ENCODE peak calls at places on chromosomes 16 and 17, in nine cellular contexts. K is stimulated activated CD4-positive, alpha-beta T cell treated with anti-CD3 and anti-CD28 coated beads, Interleukin-1b, Interleukin-23, amount 100 ng/mL, for 1 hour; W is lower leg skin; C is cardiac muscle cell; S is astrocyte of the cerebellum; Q is progenitor cell of endocrine pancreas; X is body of pancreas; F is HTR-8/SVneo; V is AG04450. L is an unnamed sample.

GRCh38 chr16:4690946-4691665 is 2.3 kb upstream of the NUDT16L1 start:
- DNase-seq in K (no peak), W (no peak), C (no peak), S (no peak), Q (no peak), X (no peak), F (no peak), V (no peak), L (peak)

GRCh38 chr17:14019186-14019956 is 49.9 kb upstream of the COX10 start:
- DNase-seq in K (no peak), W (no peak), C (peak), S (no peak), Q (no peak), X (no peak), F (peak), V (peak), L (no peak)

GRCh38 chr16:12252616-12253015 is 276.1 kb downstream of the SNX29 start:
- DNase-seq in K (no peak), W (no peak), C (no peak), S (no peak), Q (no peak), X (no peak), F (no peak), V (no peak), L (no peak)

GRCh38 chr17:21295036-21295952 is 10.8 kb downstream of the MAP2K3 start:
- DNase-seq in K (no peak), W (no peak), C (peak), S (no peak), Q (no peak), X (peak), F (no peak), V (no peak), L (no peak)

GRCh38 chr17:32882734-32883133 is 5.8 kb upstream of the MYO1D start:
- DNase-seq in K (no peak), W (no peak), C (no peak), S (no peak), Q (no peak), X (no peak), F (no peak), V (no peak), L (no peak)

GRCh38 chr16:48276102-48276501 is 28.8 kb upstream of the ABCC11 start:
- DNase-seq in K (no peak), W (no peak), C (no peak), S (no peak), Q (no peak), X (peak), F (no peak), V (peak), L (peak)

GRCh38 chr17:38844261-38844757 is 9.2 kb downstream of the RPL23 start:
- DNase-seq in K (no peak), W (no peak), C (no peak), S (no peak), Q (no peak), X (peak), F (no peak), V (no peak), L (no peak)

GRCh38 chr17:692116-692515 is 22.5 kb downstream of the VPS53 start:
- DNase-seq in K (no peak), W (no peak), C (no peak), S (peak), Q (no peak), X (no peak), F (no peak), V (no peak), L (no peak)

GRCh38 chr16:11639925-11640899 is 28.0 kb upstream of the SNN start:
- DNase-seq in K (no peak), W (peak), C (peak), S (peak), Q (no peak), X (peak), F (peak), V (peak), L (peak)

GRCh38 chr17:54353789-54354525 is 531.2 kb downstream of the KIF2B start:
- DNase-seq in K (no peak), W (no peak), C (no peak), S (no peak), Q (no peak), X (no peak), F (no peak), V (no peak), L (no peak)

GRCh38 chr16:81975637-81976036 is 35.6 kb downstream of the SDR42E1 start:
- DNase-seq in K (no peak), W (no peak), C (no peak), S (no peak), Q (no peak), X (no peak), F (no peak), V (no peak), L (no peak)

GRCh38 chr17:61467416-61468262 is 15.4 kb downstream of the TBX4 start:
- DNase-seq in K (no peak), W (no peak), C (peak), S (no peak), Q (no peak), X (peak), F (peak), V (no peak), L (peak)

GRCh38 chr17:16215965-16216316 is 607 bp upstream of the NCOR1 start:
- DNase-seq in K (no peak), W (no peak), C (no peak), S (no peak), Q (no peak), X (no peak), F (no peak), V (no peak), L (peak)

GRCh38 chr16:49637933-49638695 is 217.8 kb downstream of the ZNF423 start:
- DNase-seq in K (no peak), W (no peak), C (no peak), S (no peak), Q (no peak), X (no peak), F (no peak), V (no peak), L (no peak)

GRCh38 chr17:491086-492014 is 138.7 kb upstream of the RPH3AL start:
- DNase-seq in K (no peak), W (no peak), C (peak), S (no peak), Q (peak), X (peak), F (peak), V (peak), L (no peak)

GRCh38 chr16:85429776-85430522 is 183.2 kb upstream of the GSE1 start:
- DNase-seq in K (no peak), W (no peak), C (no peak), S (no peak), Q (no peak), X (peak), F (no peak), V (no peak), L (no peak)

GRCh38 chr16:28873543-28874201 is 4.6 kb upstream of the ATP2A1 start:
- DNase-seq in K (peak), W (no peak), C (peak), S (no peak), Q (no peak), X (peak), F (no peak), V (no peak), L (no peak)

GRCh38 chr16:49969356-49970030 is 55.5 kb upstream of the CNEP1R1 start:
- DNase-seq in K (no peak), W (no peak), C (peak), S (no peak), Q (no peak), X (peak), F (no peak), V (no peak), L (no peak)

GRCh38 chr16:75234856-75235696 is 16.3 kb downstream of the CTRB1 start:
- DNase-seq in K (no peak), W (no peak), C (no peak), S (no peak), Q (no peak), X (no peak), F (no peak), V (no peak), L (no peak)

GRCh38 chr17:4539576-4540223 is 15.5 kb downstream of the MYBBP1A start:
- DNase-seq in K (no peak), W (no peak), C (no peak), S (no peak), Q (no peak), X (no peak), F (no peak), V (no peak), L (no peak)

GRCh38 chr17:38628441-38628840 is 22.7 kb upstream of the SRCIN1 start:
- DNase-seq in K (no peak), W (no peak), C (peak), S (no peak), Q (no peak), X (no peak), F (peak), V (no peak), L (peak)

GRCh38 chr16:4679854-4680636 is 13.3 kb upstream of the NUDT16L1 start:
- DNase-seq in K (no peak), W (peak), C (no peak), S (no peak), Q (no peak), X (peak), F (no peak), V (peak), L (peak)

GRCh38 chr17:73390221-73390620 is 78.4 kb upstream of the CDC42EP4 start:
- DNase-seq in K (no peak), W (no peak), C (no peak), S (no peak), Q (no peak), X (peak), F (no peak), V (no peak), L (no peak)

GRCh38 chr17:8147805-8148404 is 4.3 kb downstream of the PER1 start:
- DNase-seq in K (no peak), W (no peak), C (no peak), S (no peak), Q (no peak), X (no peak), F (no peak), V (no peak), L (no peak)

GRCh38 chr17:49101054-49101534 is 31.5 kb upstream of the B4GALNT2 start:
- DNase-seq in K (no peak), W (peak), C (peak), S (peak), Q (no peak), X (peak), F (no peak), V (no peak), L (no peak)

GRCh38 chr16:19113577-19114358 is at the start of gene ITPRIPL2:
- DNase-seq in K (no peak), W (peak), C (peak), S (peak), Q (peak), X (peak), F (peak), V (no peak), L (peak)

GRCh38 chr17:44004077-44004760 is at the start of gene NAGS:
- DNase-seq in K (no peak), W (no peak), C (no peak), S (no peak), Q (no peak), X (no peak), F (no peak), V (no peak), L (no peak)

GRCh38 chr17:12554251-12554650 is 111.4 kb upstream of the MYOCD start:
- DNase-seq in K (no peak), W (no peak), C (no peak), S (no peak), Q (no peak), X (no peak), F (no peak), V (no peak), L (no peak)

GRCh38 chr16:3026609-3027487 is 3.0 kb downstream of the THOC6 start:
- DNase-seq in K (no peak), W (no peak), C (no peak), S (no peak), Q (no peak), X (no peak), F (no peak), V (no peak), L (no peak)

GRCh38 chr16:89363621-89364393 is 126.6 kb downstream of the ANKRD11 start:
- DNase-seq in K (no peak), W (peak), C (peak), S (peak), Q (no peak), X (peak), F (peak), V (no peak), L (no peak)

GRCh38 chr16:21159281-21159951 is 942 bp downstream of the LDAF1 start:
- DNase-seq in K (no peak), W (peak), C (no peak), S (no peak), Q (peak), X (peak), F (no peak), V (no peak), L (peak)

GRCh38 chr16:483351-484075 is 44.0 kb upstream of the CAPN15 start:
- DNase-seq in K (no peak), W (no peak), C (peak), S (no peak), Q (no peak), X (no peak), F (no peak), V (no peak), L (no peak)

GRCh38 chr17:20988001-20988641 is 54.7 kb downstream of the USP22 start:
- DNase-seq in K (no peak), W (no peak), C (no peak), S (no peak), Q (no peak), X (no peak), F (no peak), V (no peak), L (no peak)

GRCh38 chr17:28008526-28008925 is 34.0 kb upstream of the NLK start:
- DNase-seq in K (no peak), W (peak), C (peak), S (peak), Q (peak), X (peak), F (peak), V (peak), L (no peak)

GRCh38 chr16:29664133-29664912 is 1.3 kb downstream of the SPN start:
- DNase-seq in K (no peak), W (no peak), C (no peak), S (no peak), Q (no peak), X (peak), F (no peak), V (no peak), L (no peak)

GRCh38 chr16:88863426-88863825 is 3.0 kb downstream of the PABPN1L start:
- DNase-seq in K (no peak), W (no peak), C (no peak), S (no peak), Q (no peak), X (no peak), F (no peak), V (no peak), L (no peak)

GRCh38 chr17:63611354-63611753 is 10.7 kb downstream of the TACO1 start:
- DNase-seq in K (no peak), W (no peak), C (no peak), S (no peak), Q (no peak), X (no peak), F (no peak), V (no peak), L (no peak)

GRCh38 chr17:17820457-17821158 is 16.2 kb downstream of the SREBF1 start:
- DNase-seq in K (no peak), W (no peak), C (no peak), S (no peak), Q (no peak), X (no peak), F (no peak), V (no peak), L (no peak)

GRCh38 chr17:39252788-39253460 is 27.2 kb upstream of the STAC2 start:
- DNase-seq in K (no peak), W (no peak), C (no peak), S (no peak), Q (no peak), X (no peak), F (no peak), V (no peak), L (no peak)

GRCh38 chr17:57937492-57937891 is 17.7 kb downstream of the CUEDC1 start:
- DNase-seq in K (no peak), W (no peak), C (no peak), S (no peak), Q (no peak), X (no peak), F (no peak), V (no peak), L (no peak)

L was measured in G401.